ENCODE peak calls at places on chromosomes 7 and 10, in eight cellular contexts. Y, H, Q, A, L, P, C and G are unnamed samples.

GRCh38 chr10:4699950-4700730 is 125.9 kb upstream of the AKR1E2 start:
- DNase-seq in P (no peak), Y (no peak), L (no peak), H (no peak), A (no peak), C (no peak), Q (no peak), G (no peak)

GRCh38 chr7:95476904-95477594 is 8.7 kb upstream of the ASB4 start:
- DNase-seq in H (no peak), L (peak; percentile 63), Q (peak; percentile 58), P (peak; percentile 31), A (no peak), Y (peak; percentile 57), C (peak; percentile 50), G (peak; percentile 63)

GRCh38 chr10:100510533-100511308 is 8.9 kb downstream of the SEC31B start:
- DNase-seq in L (no peak), H (peak; percentile 31), A (no peak), Y (peak; percentile 89), P (no peak), C (peak; percentile 67), Q (no peak), G (no peak)

GRCh38 chr10:45420453-45421192 is 46.6 kb downstream of the ALOX5 start:
- DNase-seq in Y (peak; percentile 65), Q (no peak), L (no peak), C (peak; percentile 46), H (no peak), P (no peak), A (peak; percentile 15), G (no peak)

GRCh38 chr10:102230861-102231356 is 4.8 kb downstream of the ELOVL3 start:
- DNase-seq in P (no peak), H (peak; percentile 28), Y (peak; percentile 49), A (no peak), L (peak; percentile 55), C (peak; percentile 52), Q (no peak), G (peak; percentile 55)

GRCh38 chr7:169165-169853 is 23.1 kb upstream of the FAM20C start:
- DNase-seq in A (no peak), H (no peak), Y (no peak), L (no peak), C (no peak), P (no peak), Q (no peak), G (no peak)

GRCh38 chr7:149005427-149006344 is 22.6 kb downstream of the PDIA4 start:
- DNase-seq in C (peak; percentile 88), A (no peak), P (peak; percentile 61), Q (peak; percentile 68), L (peak; percentile 83), H (peak; percentile 72), Y (peak; percentile 85), G (peak; percentile 60)

GRCh38 chr10:53162856-53163255 is 390.3 kb upstream of the MBL2 start:
- DNase-seq in H (no peak), L (no peak), Y (no peak), P (no peak), Q (no peak), C (no peak), A (no peak), G (no peak)

GRCh38 chr10:35781643-35782035 is 139.5 kb upstream of the FZD8 start:
- DNase-seq in Q (no peak), A (no peak), C (no peak), Y (no peak), H (no peak), P (no peak), L (no peak), G (no peak)

GRCh38 chr7:131123991-131124629 is 203.6 kb upstream of the MKLN1 start:
- DNase-seq in Q (no peak), L (no peak), Y (no peak), C (no peak), P (no peak), A (no peak), H (no peak), G (no peak)

GRCh38 chr10:66627156-66627555 is 298.7 kb upstream of the LRRTM3 start:
- DNase-seq in Q (no peak), Y (no peak), A (no peak), C (no peak), L (no peak), P (peak; percentile 16), H (no peak), G (no peak)

GRCh38 chr10:80448204-80448603 is 5.9 kb upstream of the TSPAN14 start:
- DNase-seq in A (no peak), L (no peak), P (no peak), C (no peak), Q (no peak), H (no peak), Y (no peak), G (no peak)

GRCh38 chr10:52212062-52212461 is 102.0 kb upstream of the DKK1 start:
- DNase-seq in Y (no peak), H (no peak), P (no peak), L (no peak), A (no peak), C (no peak), Q (no peak), G (no peak)

GRCh38 chr7:51242881-51243518 is 73.6 kb downstream of the COBL start:
- DNase-seq in C (no peak), Q (no peak), A (no peak), H (no peak), Y (no peak), P (no peak), L (no peak), G (no peak)

GRCh38 chr7:21054427-21055133 is 267.9 kb upstream of the SP8 start:
- DNase-seq in P (no peak), Y (no peak), L (no peak), A (no peak), C (no peak), H (no peak), Q (no peak), G (no peak)

GRCh38 chr7:98836811-98837631 is 32.8 kb downstream of the TMEM130 start:
- DNase-seq in L (peak; percentile 73), C (no peak), Q (peak; percentile 50), P (no peak), A (no peak), H (no peak), Y (peak; percentile 16), G (no peak)

GRCh38 chr10:114876602-114877300 is 55.2 kb downstream of the FHIP2A start:
- DNase-seq in P (peak; percentile 75), L (peak; percentile 79), Y (peak; percentile 50), H (no peak), A (no peak), Q (peak; percentile 59), C (peak; percentile 17), G (peak; percentile 56)

GRCh38 chr7:128858380-128859231 is 4.0 kb upstream of the ATP6V1F start:
- DNase-seq in H (no peak), P (no peak), Q (no peak), Y (no peak), L (no peak), C (no peak), A (no peak), G (no peak)

GRCh38 chr7:79646278-79646677 is 192.8 kb upstream of the MAGI2 start:
- DNase-seq in L (no peak), A (no peak), P (no peak), Y (no peak), H (no peak), Q (no peak), C (no peak), G (no peak)

GRCh38 chr10:103724771-103725170 is 130.6 kb downstream of the SH3PXD2A start:
- DNase-seq in Q (no peak), P (no peak), L (no peak), C (no peak), A (no peak), Y (no peak), H (no peak), G (no peak)

GRCh38 chr7:149423441-149423970 is 37.4 kb downstream of the ZNF777 start:
- DNase-seq in Y (no peak), L (no peak), P (no peak), H (no peak), A (no peak), Q (no peak), C (no peak), G (no peak)

GRCh38 chr7:114293289-114294012 is 121.2 kb upstream of the FOXP2 start:
- DNase-seq in A (no peak), Y (no peak), H (no peak), C (no peak), L (no peak), Q (no peak), P (no peak), G (no peak)

GRCh38 chr7:43646603-43647313 is 63.9 kb downstream of the STK17A start:
- DNase-seq in L (no peak), H (no peak), P (peak; percentile 58), Y (no peak), C (no peak), A (no peak), Q (no peak), G (no peak)

GRCh38 chr7:24665564-24666294 is 91.5 kb downstream of the GSDME start:
- DNase-seq in H (peak; percentile 2), A (no peak), C (peak; percentile 33), Q (peak; percentile 30), P (peak; percentile 24), Y (peak; percentile 66), L (peak; percentile 47), G (peak; percentile 46)

GRCh38 chr7:100568936-100569844 is 4.5 kb downstream of the SAP25 start:
- DNase-seq in A (no peak), P (no peak), Y (peak; percentile 39), H (peak; percentile 32), Q (peak; percentile 67), C (peak; percentile 49), L (peak; percentile 68), G (no peak)

GRCh38 chr7:143176128-143176527 is 7.1 kb upstream of the TAS2R39 start:
- DNase-seq in C (no peak), H (no peak), Q (no peak), Y (no peak), A (no peak), P (no peak), L (no peak), G (no peak)

GRCh38 chr10:121340176-121340850 is 257.9 kb downstream of the FGFR2 start:
- DNase-seq in C (no peak), Y (no peak), P (no peak), Q (peak; percentile 89), H (no peak), L (peak; percentile 24), A (no peak), G (no peak)